ENCODE peak calls at places on chromosomes 13 and 19, in six cellular contexts. S is tibial nerve, R is AG10803, T is heart right ventricle, H is AG09319, G is GM13976. Y is an unnamed sample.

GRCh38 chr13:30370146-30370545 is 52.1 kb upstream of the UBE2L5 start:
- DNase-seq in S (no peak), T (no peak), H (no peak), R (no peak), G (no peak), Y (no peak)

GRCh38 chr13:21542563-21542962 is 61.4 kb downstream of the MICU2 start:
- DNase-seq in G (no peak), T (no peak), R (peak), H (no peak), S (no peak), Y (no peak)

GRCh38 chr13:25380082-25380481 is 8.3 kb downstream of the ATP8A2 start:
- DNase-seq in T (no peak), S (no peak), R (no peak), H (no peak), G (no peak), Y (no peak)

GRCh38 chr19:2168619-2169424 is 5.1 kb downstream of the DOT1L start:
- DNase-seq in G (peak), T (peak), H (peak), S (peak), R (peak), Y (peak)

GRCh38 chr13:97786510-97786909 is 167.0 kb upstream of the IPO5 start:
- DNase-seq in T (no peak), S (no peak), G (no peak), R (no peak), H (no peak), Y (no peak)

GRCh38 chr13:21744149-21744548 is 73.3 kb downstream of the FGF9 start:
- DNase-seq in S (no peak), H (no peak), R (no peak), T (no peak), G (no peak), Y (no peak)

GRCh38 chr13:109028626-109029025 is 399.2 kb downstream of the MYO16 start:
- DNase-seq in R (no peak), H (no peak), G (no peak), T (no peak), S (no peak), Y (no peak)

GRCh38 chr19:29724102-29724641 is 9.1 kb upstream of the C19orf12 start:
- DNase-seq in S (no peak), R (no peak), G (no peak), H (no peak), T (no peak), Y (no peak)

GRCh38 chr13:113491418-113491883 is 940 bp upstream of the DCUN1D2 start:
- DNase-seq in G (no peak), S (no peak), T (peak), R (peak), H (no peak), Y (peak)

GRCh38 chr19:16040642-16041041 is 35.7 kb upstream of the TPM4 start:
- DNase-seq in H (no peak), R (peak), G (no peak), T (no peak), S (no peak), Y (no peak)

GRCh38 chr13:97308735-97309429 is 86.7 kb downstream of the MBNL2 start:
- DNase-seq in T (no peak), G (no peak), R (no peak), H (no peak), S (no peak), Y (no peak)

GRCh38 chr19:3785938-3786824 is at the start of gene MATK:
- DNase-seq in G (peak), T (no peak), H (no peak), S (no peak), R (no peak), Y (peak)

GRCh38 chr13:22428188-22428828 is 752.5 kb upstream of the SGCG start:
- DNase-seq in G (no peak), T (peak), H (no peak), R (no peak), S (no peak), Y (no peak)

GRCh38 chr13:63696055-63696454 is 2280.4 kb upstream of the PCDH20 start:
- DNase-seq in T (no peak), H (no peak), G (no peak), S (no peak), R (no peak), Y (no peak)

GRCh38 chr19:403221-404036 is 5.5 kb downstream of the C2CD4C start:
- DNase-seq in R (no peak), H (no peak), G (no peak), S (peak), T (no peak), Y (no peak)

GRCh38 chr19:888615-889385 is 4.2 kb downstream of the MED16 start:
- DNase-seq in S (no peak), T (no peak), R (no peak), H (no peak), G (no peak), Y (peak)

GRCh38 chr13:109868583-109869311 is 82.4 kb upstream of the IRS2 start:
- DNase-seq in G (no peak), S (no peak), T (no peak), H (no peak), R (no peak), Y (no peak)

GRCh38 chr19:18915639-18916038 is 3.5 kb downstream of the COPE start:
- DNase-seq in S (no peak), G (no peak), R (peak), H (no peak), T (no peak), Y (no peak)

GRCh38 chr13:46612258-46612657 is 59.3 kb downstream of the LRCH1 start:
- DNase-seq in G (no peak), R (no peak), H (no peak), T (no peak), S (no peak), Y (no peak)

GRCh38 chr19:288911-289310 is 2.3 kb downstream of the PLPP2 start:
- DNase-seq in H (no peak), T (no peak), S (no peak), R (no peak), G (no peak), Y (no peak)

GRCh38 chr13:113143466-113144254 is 14.8 kb upstream of the PROZ start:
- DNase-seq in R (no peak), G (no peak), S (no peak), H (no peak), T (no peak), Y (no peak)

GRCh38 chr19:45577111-45577905 is 7.3 kb downstream of the OPA3 start:
- DNase-seq in S (no peak), H (peak), G (no peak), T (no peak), R (peak), Y (peak)

GRCh38 chr19:51096473-51097165 is 11.6 kb downstream of the CTU1 start:
- DNase-seq in G (no peak), R (no peak), H (no peak), S (no peak), T (no peak), Y (no peak)

GRCh38 chr19:15448778-15449619 is 757 bp downstream of the WIZ start:
- DNase-seq in G (peak), H (no peak), S (no peak), T (no peak), R (no peak), Y (peak)

GRCh38 chr19:16066611-16067104 is 9.6 kb upstream of the TPM4 start:
- DNase-seq in T (peak), G (peak), H (no peak), R (peak), S (no peak), Y (peak)

GRCh38 chr19:5580116-5580515 is 12.4 kb upstream of the TINCR start:
- DNase-seq in G (no peak), S (no peak), H (no peak), T (no peak), R (no peak), Y (no peak)

GRCh38 chr13:50244355-50244912 is 229.2 kb downstream of the KCNRG start:
- DNase-seq in G (no peak), H (no peak), T (peak), R (no peak), S (no peak), Y (no peak)

GRCh38 chr19:1223018-1223855 is 14.6 kb downstream of the CBARP start:
- DNase-seq in G (peak), R (peak), S (no peak), H (no peak), T (no peak), Y (peak)

GRCh38 chr19:13873776-13874515 is 3.0 kb upstream of the NANOS3 start:
- DNase-seq in G (no peak), T (no peak), H (no peak), S (no peak), R (no peak), Y (no peak)

GRCh38 chr19:47351545-47351944 is 2.4 kb downstream of the DHX34 start:
- DNase-seq in H (no peak), G (no peak), R (peak), S (no peak), T (no peak), Y (peak)

GRCh38 chr19:4057913-4058695 is 8.6 kb downstream of the ZBTB7A start:
- DNase-seq in R (peak), S (peak), T (peak), G (no peak), H (peak), Y (no peak)

GRCh38 chr13:60335531-60335930 is 61.5 kb upstream of the TDRD3 start:
- DNase-seq in G (no peak), S (no peak), T (no peak), R (peak), H (no peak), Y (no peak)

GRCh38 chr19:6710273-6711077 is 10.0 kb downstream of the C3 start:
- DNase-seq in G (peak), R (no peak), T (no peak), H (no peak), S (no peak), Y (peak)

GRCh38 chr13:66886248-66886647 is 343.9 kb downstream of the PCDH9 start:
- DNase-seq in R (no peak), G (no peak), S (no peak), H (no peak), T (no peak), Y (no peak)

GRCh38 chr19:581399-582111 is 8.1 kb upstream of the HCN2 start:
- DNase-seq in T (no peak), R (no peak), G (no peak), S (no peak), H (no peak), Y (no peak)

GRCh38 chr19:1775951-1776605 is 22.8 kb downstream of the ONECUT3 start:
- DNase-seq in R (no peak), S (no peak), H (no peak), G (no peak), T (no peak), Y (no peak)

GRCh38 chr13:39119422-39119821 is 81.2 kb downstream of the NHLRC3 start:
- DNase-seq in S (no peak), G (no peak), R (no peak), H (no peak), T (no peak), Y (no peak)
- TF ChIP-seq CTCF in S (no peak), G (no peak), R (no peak), H (no peak), T (no peak), Y (no peak)

GRCh38 chr19:49635530-49636229 is 4.3 kb downstream of the RRAS start:
- DNase-seq in G (no peak), R (peak), H (no peak), T (no peak), S (no peak), Y (no peak)
- TF ChIP-seq CTCF in G (no peak), R (peak), H (peak), T (no peak), S (no peak), Y (no peak)

GRCh38 chr13:27619711-27620376 is 485 bp downstream of the LNX2 start:
- DNase-seq in R (peak), G (peak), S (peak), T (peak), H (no peak), Y (no peak)
- TF ChIP-seq CTCF in R (peak), G (peak), S (peak), T (peak), H (peak), Y (no peak)

GRCh38 chr19:53876651-53877224 is 5.3 kb upstream of the PRKCG start:
- DNase-seq in S (no peak), R (no peak), G (no peak), T (no peak), H (no peak), Y (no peak)

GRCh38 chr19:53879145-53880037 is 2.6 kb upstream of the PRKCG start:
- DNase-seq in T (peak), S (peak), G (peak), R (peak), H (peak), Y (peak)

GRCh38 chr19:53877361-53877766 is 4.6 kb upstream of the PRKCG start:
- DNase-seq in T (no peak), H (no peak), G (no peak), R (peak), S (no peak), Y (no peak)

GRCh38 chr19:53880716-53881481 is 1.1 kb upstream of the PRKCG start:
- DNase-seq in S (no peak), T (no peak), R (no peak), G (no peak), H (no peak), Y (no peak)

DNA sequence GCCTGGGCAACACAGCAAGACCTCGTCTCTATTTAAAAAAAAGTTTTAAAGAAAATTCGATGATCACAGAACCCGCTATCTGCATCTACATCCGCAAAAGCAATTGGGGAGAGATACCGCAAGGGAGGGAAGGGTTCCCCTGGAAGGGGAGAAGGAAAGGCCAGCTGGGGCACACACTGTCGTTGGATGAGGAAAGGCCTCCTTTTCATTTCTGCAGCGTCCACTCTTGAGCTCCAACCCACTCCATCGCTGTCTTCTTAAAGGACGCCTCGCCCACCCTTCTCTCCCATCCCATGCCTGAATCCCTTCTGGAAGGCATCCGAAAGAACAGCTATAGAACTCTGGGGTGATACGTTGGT is 3.2 kb upstream of the PRKCG start:
- DNase-seq in R (no peak), S (no peak), G (no peak), H (no peak), T (no peak), Y (no peak)
- TF ChIP-seq CTCF in R (no peak), S (no peak), G (no peak), H (no peak), T (no peak), Y (no peak)

DNA sequence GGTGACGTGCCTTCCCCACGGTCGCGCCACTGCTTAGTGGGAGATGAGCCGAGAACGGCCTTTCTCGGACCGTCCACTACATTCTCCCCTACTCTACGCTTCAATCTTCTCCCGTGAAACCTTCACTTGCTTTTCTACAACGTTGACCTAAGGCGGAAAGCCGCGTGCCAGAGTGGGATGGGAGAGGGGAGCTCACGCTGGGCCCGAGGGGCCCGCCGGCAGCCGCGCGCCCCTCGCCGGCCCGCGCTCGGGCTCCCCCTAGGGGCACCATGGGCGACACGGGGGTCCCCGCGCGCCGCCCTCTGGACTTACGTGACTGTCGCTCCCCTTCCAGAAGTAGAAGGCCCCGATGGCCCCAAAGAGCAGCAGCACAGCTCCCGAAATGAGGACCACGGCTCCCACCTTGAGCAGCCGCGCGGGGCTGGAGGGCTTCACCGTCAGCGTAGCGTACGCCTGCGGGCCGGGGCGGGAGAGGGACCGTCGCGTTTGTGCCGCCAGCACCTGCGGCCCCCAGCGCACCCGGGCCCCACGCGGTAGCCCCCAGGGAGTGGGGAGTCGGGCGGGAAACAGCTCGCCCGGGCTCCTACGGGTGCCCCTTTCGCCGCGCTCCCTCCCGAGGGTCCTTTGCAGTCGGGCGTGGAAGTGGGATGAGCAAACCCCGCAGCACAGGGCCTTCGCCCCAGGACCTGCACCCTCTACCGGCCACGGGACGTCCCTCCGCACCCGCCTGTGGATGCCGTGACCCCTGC is 727 bp downstream of the CNMD start:
- DNase-seq in R (no peak), T (peak), H (no peak), G (peak), S (no peak), Y (peak)
- TF ChIP-seq CTCF in R (peak), T (peak), H (peak), G (peak), S (peak), Y (peak)

GRCh38 chr19:43224855-43225253 is 19.4 kb upstream of the PSG4 start:
- DNase-seq in R (no peak), S (no peak), G (no peak), T (no peak), H (no peak), Y (no peak)

GRCh38 chr19:43229315-43229714 is 23.9 kb upstream of the PSG4 start:
- DNase-seq in H (no peak), S (no peak), T (no peak), G (no peak), R (peak), Y (no peak)
- TF ChIP-seq CTCF in H (peak), S (no peak), T (peak), G (no peak), R (peak), Y (no peak)

GRCh38 chr13:99459101-99459500 is 42.2 kb upstream of the TM9SF2 start:
- DNase-seq in G (no peak), H (no peak), S (no peak), T (no peak), R (no peak), Y (no peak)
- TF ChIP-seq CTCF in G (no peak), H (no peak), S (no peak), T (no peak), R (no peak), Y (no peak)

DNA sequence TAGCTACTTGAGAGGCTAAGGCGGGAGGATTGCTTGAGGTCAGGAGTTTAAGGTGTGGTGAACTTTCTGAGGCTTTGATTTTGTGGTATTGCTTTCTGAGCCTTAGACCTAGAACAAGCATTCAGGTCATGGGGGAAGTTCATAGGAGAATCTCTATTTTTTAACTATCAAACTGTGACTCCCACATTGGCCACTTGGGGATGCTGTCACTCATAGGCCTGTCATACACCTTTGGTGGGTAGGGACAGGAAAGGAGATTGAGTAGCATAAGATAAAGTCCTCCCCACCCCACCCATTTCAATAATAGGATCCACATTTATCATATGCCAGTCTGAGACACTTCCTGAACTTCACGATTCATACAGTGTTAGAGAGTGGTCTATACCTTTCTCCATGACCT is 41.9 kb upstream of the PSG2 start:
- DNase-seq in H (no peak), T (no peak), R (no peak), S (no peak), G (no peak), Y (no peak)
- TF ChIP-seq CTCF in H (no peak), T (no peak), R (no peak), S (no peak), G (no peak), Y (no peak)

GRCh38 chr13:43021926-43022670 is 1.3 kb upstream of the DNAJC15 start:
- DNase-seq in S (no peak), T (no peak), R (peak), H (no peak), G (no peak), Y (no peak)

GRCh38 chr13:43020794-43021193 is 2.6 kb upstream of the DNAJC15 start:
- DNase-seq in S (no peak), H (no peak), G (no peak), R (no peak), T (no peak), Y (no peak)

GRCh38 chr13:43019811-43020210 is 3.6 kb upstream of the DNAJC15 start:
- DNase-seq in T (no peak), H (no peak), S (no peak), R (peak), G (no peak), Y (no peak)

GRCh38 chr13:43026262-43026661 is 2.9 kb downstream of the DNAJC15 start:
- DNase-seq in S (no peak), G (no peak), T (no peak), H (no peak), R (no peak), Y (no peak)

GRCh38 chr13:43023244-43023931 is at the start of gene DNAJC15:
- DNase-seq in T (peak), R (peak), G (peak), S (peak), H (no peak), Y (peak)
- TF ChIP-seq CTCF in T (peak), R (peak), G (peak), S (no peak), H (no peak), Y (no peak)